ENCODE peak calls at places on chromosomes 11 and 22, in seven cellular contexts. One of them, this sample, is unnamed.
A peak's percentile ranks its signal among the peaks of the same experiment; 100 is the strongest.

GRCh38 chr22:43449205-43449830 is 37.5 kb downstream of the MPPED1 start:
- DNase-seq in transverse colon: no peak
- DNase-seq in right atrium auricular region: no peak
- DNase-seq in CD8-positive, alpha-beta T cell: no peak
- DNase-seq in body of pancreas: no peak
- DNase-seq in suprapubic skin: no peak
- DNase-seq in hepatocyte: no peak
- DNase-seq in this sample: no peak

GRCh38 chr11:61694971-61695706 is 14.9 kb downstream of the DAGLA start:
- DNase-seq in hepatocyte: no peak
- DNase-seq in body of pancreas: peak; percentile 78
- DNase-seq in CD8-positive, alpha-beta T cell: no peak
- DNase-seq in transverse colon: peak; percentile 43
- DNase-seq in suprapubic skin: no peak
- DNase-seq in right atrium auricular region: peak; percentile 76
- DNase-seq in this sample: peak; percentile 89

GRCh38 chr11:131980878-131981668 is 610.7 kb downstream of the NTM start:
- DNase-seq in hepatocyte: no peak
- DNase-seq in right atrium auricular region: no peak
- DNase-seq in suprapubic skin: no peak
- DNase-seq in transverse colon: no peak
- DNase-seq in CD8-positive, alpha-beta T cell: no peak
- DNase-seq in body of pancreas: no peak
- DNase-seq in this sample: no peak

GRCh38 chr11:119148855-119149370 is at the start of gene ABCG4:
- DNase-seq in hepatocyte: peak; percentile 49
- DNase-seq in transverse colon: no peak
- DNase-seq in suprapubic skin: no peak
- DNase-seq in CD8-positive, alpha-beta T cell: no peak
- DNase-seq in right atrium auricular region: no peak
- DNase-seq in body of pancreas: peak; percentile 35
- DNase-seq in this sample: peak; percentile 24

GRCh38 chr11:74306440-74307175 is 4.8 kb downstream of the P4HA3 start:
- DNase-seq in hepatocyte: no peak
- DNase-seq in transverse colon: no peak
- DNase-seq in CD8-positive, alpha-beta T cell: no peak
- DNase-seq in body of pancreas: no peak
- DNase-seq in suprapubic skin: no peak
- DNase-seq in right atrium auricular region: no peak
- DNase-seq in this sample: no peak

GRCh38 chr22:26968873-26969272 is 311.5 kb downstream of the MIAT start:
- DNase-seq in transverse colon: no peak
- DNase-seq in suprapubic skin: no peak
- DNase-seq in body of pancreas: no peak
- DNase-seq in hepatocyte: no peak
- DNase-seq in right atrium auricular region: no peak
- DNase-seq in CD8-positive, alpha-beta T cell: no peak
- DNase-seq in this sample: no peak

GRCh38 chr11:119752324-119752723 is 23.3 kb upstream of the NECTIN1 start:
- DNase-seq in suprapubic skin: no peak
- DNase-seq in CD8-positive, alpha-beta T cell: no peak
- DNase-seq in body of pancreas: no peak
- DNase-seq in right atrium auricular region: no peak
- DNase-seq in transverse colon: no peak
- DNase-seq in hepatocyte: no peak
- DNase-seq in this sample: no peak

GRCh38 chr11:89503422-89503821 is 12.2 kb upstream of the NOX4 start:
- DNase-seq in right atrium auricular region: no peak
- DNase-seq in suprapubic skin: no peak
- DNase-seq in CD8-positive, alpha-beta T cell: no peak
- DNase-seq in body of pancreas: no peak
- DNase-seq in hepatocyte: no peak
- DNase-seq in transverse colon: no peak
- DNase-seq in this sample: no peak

GRCh38 chr11:38006466-38006865 is 1408.4 kb upstream of the RAG2 start:
- DNase-seq in transverse colon: no peak
- DNase-seq in right atrium auricular region: no peak
- DNase-seq in CD8-positive, alpha-beta T cell: no peak
- DNase-seq in body of pancreas: no peak
- DNase-seq in hepatocyte: no peak
- DNase-seq in suprapubic skin: no peak
- DNase-seq in this sample: no peak

GRCh38 chr11:66363805-66364535 is 7.6 kb downstream of the SLC29A2 start:
- DNase-seq in body of pancreas: peak; percentile 42
- DNase-seq in transverse colon: peak; percentile 74
- DNase-seq in suprapubic skin: no peak
- DNase-seq in right atrium auricular region: no peak
- DNase-seq in hepatocyte: peak; percentile 32
- DNase-seq in CD8-positive, alpha-beta T cell: peak; percentile 60
- DNase-seq in this sample: peak; percentile 13

DNA sequence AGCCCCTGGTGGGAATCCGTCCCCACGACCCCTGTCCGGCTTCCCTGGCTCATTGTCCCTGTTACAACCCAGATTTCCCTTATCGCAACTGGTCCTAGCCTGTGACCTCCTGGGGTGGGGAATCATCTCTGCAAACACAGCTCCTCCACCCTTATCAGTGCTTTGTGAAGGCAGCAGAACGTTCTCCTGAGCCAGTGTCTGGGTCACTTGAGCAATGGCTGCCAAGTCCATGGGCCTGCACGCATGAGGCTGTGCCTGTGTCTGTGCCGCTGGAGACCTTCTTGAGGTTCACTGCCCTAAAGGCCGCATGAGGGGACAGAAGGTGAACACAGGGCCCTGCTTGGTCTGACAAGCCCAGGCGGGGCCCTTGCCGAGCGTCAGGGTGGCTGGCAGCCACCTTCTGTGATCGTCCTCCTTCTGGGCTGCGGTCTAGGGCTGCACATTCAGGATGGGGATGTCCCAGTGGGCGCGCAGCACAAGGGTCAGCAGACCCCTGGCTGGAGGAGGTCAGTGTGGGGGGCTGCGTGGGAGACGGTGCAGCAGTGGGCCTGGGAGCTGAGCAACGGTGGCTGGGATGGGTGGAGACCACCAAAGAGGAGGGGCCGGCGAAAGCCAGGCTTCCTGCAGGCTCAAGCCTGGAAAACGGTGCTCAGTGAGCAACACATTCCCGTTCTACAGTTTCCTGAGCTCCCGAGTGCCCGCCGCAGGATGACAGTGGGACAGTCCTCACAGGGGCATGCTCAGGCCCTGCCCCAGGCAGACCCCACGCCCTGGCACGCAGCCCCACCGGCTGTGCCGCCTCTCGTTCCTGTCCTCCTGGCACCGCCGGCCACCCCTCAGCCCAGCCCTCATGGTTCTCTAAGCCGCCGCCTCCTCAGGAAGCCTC is 74.1 kb downstream of the CDKN1C start:
- DNase-seq in suprapubic skin: no peak
- DNase-seq in body of pancreas: no peak
- DNase-seq in CD8-positive, alpha-beta T cell: no peak
- DNase-seq in hepatocyte: no peak
- DNase-seq in right atrium auricular region: no peak
- DNase-seq in transverse colon: no peak
- DNase-seq in this sample: no peak
- H3K27ac ChIP-seq in suprapubic skin: no peak overlapping the region
- H3K27ac ChIP-seq in body of pancreas: no peak overlapping the region
- H3K27ac ChIP-seq in CD8-positive, alpha-beta T cell: no peak overlapping the region
- H3K27ac ChIP-seq in hepatocyte: peak overlapping the region; percentile 79
- H3K27ac ChIP-seq in right atrium auricular region: peak overlapping the region; percentile 55
- H3K27ac ChIP-seq in transverse colon: peak overlapping the region; percentile 34
- H3K27ac ChIP-seq in this sample: no peak overlapping the region

DNA sequence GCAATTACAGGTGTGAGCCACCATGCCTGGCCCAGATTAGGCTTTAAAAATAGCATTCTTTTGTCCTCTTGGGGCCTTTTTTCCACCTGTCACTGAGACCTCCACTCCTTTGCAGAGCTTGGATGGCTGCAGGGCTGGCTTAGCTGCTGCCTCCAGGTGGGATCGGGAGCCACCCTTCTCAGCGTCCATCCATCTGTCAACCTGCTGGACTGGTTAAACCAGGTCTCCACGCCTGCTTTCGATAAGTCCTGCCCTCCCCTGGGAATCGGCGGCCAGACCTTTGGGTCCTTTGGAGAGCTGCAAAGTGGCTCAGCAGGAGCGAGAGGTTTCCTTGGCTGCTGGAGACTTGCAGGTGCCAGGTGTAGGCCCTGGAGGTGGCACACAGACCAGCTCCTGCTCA is 23.4 kb upstream of the GRAMD4 start:
- DNase-seq in CD8-positive, alpha-beta T cell: no peak
- DNase-seq in transverse colon: peak; percentile 93
- DNase-seq in hepatocyte: peak; percentile 84
- DNase-seq in body of pancreas: peak; percentile 96
- DNase-seq in right atrium auricular region: no peak
- DNase-seq in suprapubic skin: no peak
- DNase-seq in this sample: peak; percentile 99
- H3K4me1 ChIP-seq in CD8-positive, alpha-beta T cell: peaks cover 15% of the 10 kb centered on the region
- H3K4me1 ChIP-seq in transverse colon: peaks cover 15% of the 10 kb centered on the region
- H3K4me1 ChIP-seq in hepatocyte: peaks cover 3% of the 10 kb centered on the region
- H3K4me1 ChIP-seq in body of pancreas: peaks cover 33% of the 10 kb centered on the region
- H3K4me1 ChIP-seq in right atrium auricular region: no peaks in the 10 kb centered on the region
- H3K4me1 ChIP-seq in suprapubic skin: peaks cover 70% of the 10 kb centered on the region
- H3K4me1 ChIP-seq in this sample: peaks cover 71% of the 10 kb centered on the region

GRCh38 chr11:22331771-22332170 is 6.4 kb upstream of the SLC17A6 start:
- DNase-seq in transverse colon: no peak
- DNase-seq in body of pancreas: no peak
- DNase-seq in CD8-positive, alpha-beta T cell: no peak
- DNase-seq in right atrium auricular region: no peak
- DNase-seq in hepatocyte: no peak
- DNase-seq in suprapubic skin: no peak
- DNase-seq in this sample: no peak
- TF ChIP-seq CTCF in transverse colon: no peak
- TF ChIP-seq CTCF in body of pancreas: no peak
- TF ChIP-seq CTCF in CD8-positive, alpha-beta T cell: no peak
- TF ChIP-seq CTCF in right atrium auricular region: no peak
- TF ChIP-seq CTCF in hepatocyte: peak; percentile 15
- TF ChIP-seq CTCF in suprapubic skin: no peak
- TF ChIP-seq CTCF in this sample: no peak

GRCh38 chr22:44936201-44936600 is 73.6 kb downstream of the PHF21B start:
- DNase-seq in transverse colon: no peak
- DNase-seq in hepatocyte: no peak
- DNase-seq in body of pancreas: no peak
- DNase-seq in suprapubic skin: no peak
- DNase-seq in right atrium auricular region: no peak
- DNase-seq in CD8-positive, alpha-beta T cell: no peak
- DNase-seq in this sample: no peak
- H3K27ac ChIP-seq in transverse colon: no peak overlapping the region
- H3K27ac ChIP-seq in hepatocyte: no peak overlapping the region
- H3K27ac ChIP-seq in body of pancreas: no peak overlapping the region
- H3K27ac ChIP-seq in suprapubic skin: no peak overlapping the region
- H3K27ac ChIP-seq in right atrium auricular region: peak overlapping the region; percentile 93
- H3K27ac ChIP-seq in CD8-positive, alpha-beta T cell: no peak overlapping the region
- H3K27ac ChIP-seq in this sample: no peak overlapping the region

DNA sequence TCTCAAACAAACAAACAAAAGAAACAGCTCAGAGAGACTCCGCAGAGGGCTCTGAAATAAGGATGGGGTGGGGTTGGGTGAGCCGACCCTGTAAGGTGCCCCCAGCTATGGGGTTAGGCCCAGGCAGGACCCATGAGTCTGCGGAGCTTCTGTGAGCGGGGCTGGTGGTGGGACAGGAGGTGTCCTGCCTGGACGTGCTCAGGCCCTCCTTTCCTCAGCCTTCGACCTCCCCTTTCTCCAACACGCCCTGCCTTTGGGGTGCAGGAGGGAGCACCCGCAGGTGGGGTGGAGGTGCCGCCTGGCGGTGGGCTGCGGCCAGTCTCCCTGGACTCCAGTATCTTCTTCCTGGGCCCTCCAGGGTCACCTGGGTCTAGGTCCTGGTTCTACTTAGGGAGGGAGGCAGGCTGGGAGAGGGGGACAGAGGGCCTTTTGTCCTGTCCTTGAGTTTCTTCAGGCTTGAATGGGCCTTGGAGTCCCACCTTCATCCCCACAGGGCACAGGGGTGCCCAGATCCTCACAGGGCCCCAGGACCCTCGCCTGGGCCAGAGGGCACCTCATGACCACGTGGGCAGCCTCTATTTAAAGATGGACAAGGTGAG is 12.3 kb downstream of the PRR33 start:
- DNase-seq in right atrium auricular region: no peak
- DNase-seq in transverse colon: no peak
- DNase-seq in CD8-positive, alpha-beta T cell: no peak
- DNase-seq in hepatocyte: no peak
- DNase-seq in body of pancreas: peak; percentile 10
- DNase-seq in suprapubic skin: peak; percentile 60
- DNase-seq in this sample: no peak
- H3K4me1 ChIP-seq in right atrium auricular region: no peaks in the 10 kb centered on the region
- H3K4me1 ChIP-seq in transverse colon: peaks cover 8% of the 10 kb centered on the region
- H3K4me1 ChIP-seq in CD8-positive, alpha-beta T cell: peaks cover 12% of the 10 kb centered on the region
- H3K4me1 ChIP-seq in hepatocyte: peaks cover 61% of the 10 kb centered on the region
- H3K4me1 ChIP-seq in body of pancreas: peaks cover 30% of the 10 kb centered on the region
- H3K4me1 ChIP-seq in suprapubic skin: peaks cover 80% of the 10 kb centered on the region
- H3K4me1 ChIP-seq in this sample: peaks cover 29% of the 10 kb centered on the region

GRCh38 chr11:133974836-133975235 is 18.1 kb upstream of the IGSF9B start:
- DNase-seq in transverse colon: no peak
- DNase-seq in hepatocyte: no peak
- DNase-seq in body of pancreas: no peak
- DNase-seq in right atrium auricular region: no peak
- DNase-seq in suprapubic skin: no peak
- DNase-seq in CD8-positive, alpha-beta T cell: no peak
- DNase-seq in this sample: no peak

GRCh38 chr11:133978816-133979215 is 22.0 kb upstream of the IGSF9B start:
- DNase-seq in body of pancreas: no peak
- DNase-seq in hepatocyte: no peak
- DNase-seq in suprapubic skin: no peak
- DNase-seq in right atrium auricular region: no peak
- DNase-seq in transverse colon: no peak
- DNase-seq in CD8-positive, alpha-beta T cell: no peak
- DNase-seq in this sample: no peak

GRCh38 chr11:133980665-133981064 is 23.9 kb upstream of the IGSF9B start:
- DNase-seq in hepatocyte: no peak
- DNase-seq in right atrium auricular region: no peak
- DNase-seq in transverse colon: no peak
- DNase-seq in suprapubic skin: no peak
- DNase-seq in CD8-positive, alpha-beta T cell: no peak
- DNase-seq in body of pancreas: no peak
- DNase-seq in this sample: no peak

GRCh38 chr11:133981156-133981555 is 24.4 kb upstream of the IGSF9B start:
- DNase-seq in suprapubic skin: no peak
- DNase-seq in transverse colon: no peak
- DNase-seq in right atrium auricular region: peak; percentile 70
- DNase-seq in hepatocyte: no peak
- DNase-seq in body of pancreas: no peak
- DNase-seq in CD8-positive, alpha-beta T cell: no peak
- DNase-seq in this sample: no peak

DNA sequence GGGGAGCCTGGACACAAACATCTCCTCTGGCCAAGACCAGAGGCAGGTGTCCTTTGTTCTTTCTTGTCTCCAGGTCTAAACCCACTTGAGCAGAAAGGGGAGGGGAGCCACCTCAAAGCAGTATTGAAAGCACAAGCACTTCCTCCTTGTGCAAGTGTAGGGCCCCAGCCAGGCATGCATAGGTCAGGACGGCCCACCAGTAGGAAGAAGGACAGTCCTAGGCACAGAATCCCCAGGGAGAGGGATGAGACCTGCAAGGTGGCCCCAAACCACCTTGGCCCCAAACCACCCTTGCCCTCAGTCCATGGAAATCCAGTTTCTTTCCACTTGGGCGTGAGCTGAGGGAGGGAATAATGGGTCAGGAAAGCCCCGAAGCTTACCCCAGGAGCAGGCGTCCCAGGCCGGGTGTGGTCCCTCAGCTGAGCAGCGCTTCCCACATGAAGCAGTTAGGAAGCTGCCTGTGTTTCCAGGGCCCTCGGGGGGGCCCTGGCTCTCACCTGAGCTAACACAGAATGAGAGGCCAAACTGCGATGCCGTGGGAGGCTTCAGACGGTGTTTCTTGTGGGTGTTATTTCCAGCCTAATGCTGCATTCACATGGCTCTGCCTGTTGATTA is 20.4 kb upstream of the IGSF9B start:
- DNase-seq in right atrium auricular region: no peak
- DNase-seq in body of pancreas: no peak
- DNase-seq in suprapubic skin: no peak
- DNase-seq in CD8-positive, alpha-beta T cell: no peak
- DNase-seq in transverse colon: no peak
- DNase-seq in hepatocyte: no peak
- DNase-seq in this sample: no peak
- TF ChIP-seq CTCF in right atrium auricular region: no peak
- TF ChIP-seq CTCF in body of pancreas: no peak
- TF ChIP-seq CTCF in suprapubic skin: no peak
- TF ChIP-seq CTCF in CD8-positive, alpha-beta T cell: no peak
- TF ChIP-seq CTCF in transverse colon: no peak
- TF ChIP-seq CTCF in hepatocyte: no peak
- TF ChIP-seq CTCF in this sample: no peak

This sample was measured in thyroid gland.